ENCODE peak calls at places on chromosomes 1 and 21, in seven cellular contexts. B, I, O, X, L, A and D are unnamed samples.

GRCh38 chr1:199979071-199979470 is 48.4 kb upstream of the NR5A2 start:
- DNase-seq in B (no peak), I (no peak), O (no peak), X (no peak), L (no peak), A (no peak), D (no peak)

GRCh38 chr1:70916028-70916427 is 131.6 kb downstream of the PTGER3 start:
- DNase-seq in B (no peak), I (no peak), O (no peak), X (no peak), L (no peak), A (no peak), D (no peak)

GRCh38 chr21:42381347-42381984 is 14.4 kb downstream of the TMPRSS3 start:
- DNase-seq in B (no peak), I (no peak), O (peak; percentile 59), X (no peak), L (peak; percentile 69), A (no peak), D (peak; percentile 62)

GRCh38 chr1:145997156-145998023 is 1.0 kb upstream of the TXNIP start:
- DNase-seq in B (peak; percentile 42), I (no peak), O (no peak), X (no peak), L (peak; percentile 26), A (no peak), D (no peak)

GRCh38 chr21:45516071-45516670 is 26.1 kb downstream of the SLC19A1 start:
- DNase-seq in B (no peak), I (no peak), O (no peak), X (no peak), L (no peak), A (no peak), D (no peak)

GRCh38 chr21:35491114-35491513 is 442.0 kb upstream of the RUNX1 start:
- DNase-seq in B (no peak), I (no peak), O (no peak), X (no peak), L (no peak), A (no peak), D (no peak)

GRCh38 chr1:56502700-56503245 is 76.6 kb downstream of the PLPP3 start:
- DNase-seq in B (no peak), I (peak; percentile 62), O (no peak), X (no peak), L (peak; percentile 37), A (no peak), D (no peak)

GRCh38 chr1:210467440-210468040 is 138.8 kb downstream of the HHAT start:
- DNase-seq in B (peak; percentile 55), I (no peak), O (no peak), X (no peak), L (no peak), A (no peak), D (no peak)

GRCh38 chr1:155130272-155131006 is 2.8 kb downstream of the EFNA1 start:
- DNase-seq in B (no peak), I (peak; percentile 1), O (no peak), X (no peak), L (no peak), A (no peak), D (no peak)

GRCh38 chr1:91171906-91172305 is 150.1 kb upstream of the ZNF644 start:
- DNase-seq in B (no peak), I (no peak), O (no peak), X (no peak), L (no peak), A (no peak), D (no peak)

GRCh38 chr1:3070654-3071506 is 1.9 kb downstream of the PRDM16 start:
- DNase-seq in B (no peak), I (no peak), O (no peak), X (peak; percentile 73), L (no peak), A (no peak), D (no peak)

DNA sequence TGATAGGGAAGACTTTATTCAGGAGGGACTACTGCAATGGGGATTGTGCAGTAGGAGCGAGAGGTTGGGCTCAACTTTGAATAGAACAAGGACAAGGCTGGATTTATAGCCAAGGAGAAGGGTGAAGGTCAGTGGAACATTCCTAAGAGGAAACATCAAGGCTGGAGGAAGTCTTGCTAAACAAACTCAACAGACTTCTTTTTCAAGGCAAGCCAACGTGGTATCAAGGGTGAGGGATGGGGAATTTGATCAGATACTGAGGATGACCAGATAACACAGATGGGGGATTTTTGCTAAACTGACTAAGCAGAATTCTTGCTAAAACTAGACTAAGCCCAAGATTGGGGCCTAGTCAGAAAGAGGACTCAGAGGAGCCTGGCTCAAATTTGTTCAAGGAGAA is 107.3 kb downstream of the DUSP10 start:
- DNase-seq in B (no peak), I (no peak), O (no peak), X (no peak), L (no peak), A (no peak), D (no peak)
- TF ChIP-seq JUND in B (no peak), I (no peak), O (no peak), X (no peak), L (no peak), A (no peak), D (no peak)

GRCh38 chr1:186859995-186860394 is 31.2 kb downstream of the PLA2G4A start:
- DNase-seq in B (no peak), I (no peak), O (no peak), X (no peak), L (no peak), A (no peak), D (no peak)

GRCh38 chr1:186858923-186859322 is 30.2 kb downstream of the PLA2G4A start:
- DNase-seq in B (no peak), I (no peak), O (no peak), X (no peak), L (no peak), A (no peak), D (no peak)

GRCh38 chr1:186865861-186866260 is 37.1 kb downstream of the PLA2G4A start:
- DNase-seq in B (no peak), I (no peak), O (no peak), X (no peak), L (no peak), A (no peak), D (no peak)

GRCh38 chr1:186865253-186865652 is 36.5 kb downstream of the PLA2G4A start:
- DNase-seq in B (no peak), I (no peak), O (no peak), X (no peak), L (no peak), A (peak; percentile 25), D (no peak)

GRCh38 chr1:186864296-186864695 is 35.5 kb downstream of the PLA2G4A start:
- DNase-seq in B (no peak), I (no peak), O (no peak), X (no peak), L (no peak), A (no peak), D (no peak)
- TF ChIP-seq JUND in B (no peak), I (no peak), O (no peak), X (no peak), L (no peak), A (no peak), D (no peak)

DNA sequence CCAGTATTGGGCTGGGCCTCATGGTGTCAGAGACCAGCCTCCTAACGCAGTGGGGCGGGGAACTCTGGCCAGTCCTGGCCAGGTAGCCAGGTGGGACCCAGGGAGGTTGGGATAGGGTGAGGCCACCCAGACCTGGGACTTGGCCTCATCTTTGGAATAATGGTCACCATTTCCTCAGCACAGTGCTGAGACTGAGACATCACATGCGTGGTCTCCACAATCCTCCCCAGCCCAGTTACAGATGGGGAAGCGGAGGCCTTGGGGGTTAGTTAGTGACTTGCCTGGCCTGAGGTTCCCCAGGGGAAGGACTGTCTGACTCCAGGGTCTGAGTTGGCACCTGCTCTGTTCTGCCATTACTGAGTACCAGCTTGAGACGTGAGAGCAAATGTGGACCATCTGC is 77.9 kb upstream of the CASZ1 start:
- DNase-seq in B (no peak), I (no peak), O (no peak), X (no peak), L (no peak), A (no peak), D (no peak)
- TF ChIP-seq JUND in B (no peak), I (no peak), O (no peak), X (no peak), L (no peak), A (no peak), D (no peak)

GRCh38 chr1:229218612-229219025 is 52.3 kb upstream of the RAB4A start:
- DNase-seq in B (no peak), I (no peak), O (no peak), X (no peak), L (no peak), A (no peak), D (no peak)

GRCh38 chr1:229220163-229220846 is 50.6 kb upstream of the RAB4A start:
- DNase-seq in B (no peak), I (no peak), O (no peak), X (no peak), L (no peak), A (no peak), D (no peak)

GRCh38 chr1:229213797-229214196 is 57.1 kb upstream of the RAB4A start:
- DNase-seq in B (no peak), I (no peak), O (no peak), X (no peak), L (no peak), A (no peak), D (no peak)

GRCh38 chr1:229221106-229222019 is 49.5 kb upstream of the RAB4A start:
- DNase-seq in B (peak; percentile 30), I (no peak), O (no peak), X (peak; percentile 34), L (peak; percentile 98), A (no peak), D (no peak)

DNA sequence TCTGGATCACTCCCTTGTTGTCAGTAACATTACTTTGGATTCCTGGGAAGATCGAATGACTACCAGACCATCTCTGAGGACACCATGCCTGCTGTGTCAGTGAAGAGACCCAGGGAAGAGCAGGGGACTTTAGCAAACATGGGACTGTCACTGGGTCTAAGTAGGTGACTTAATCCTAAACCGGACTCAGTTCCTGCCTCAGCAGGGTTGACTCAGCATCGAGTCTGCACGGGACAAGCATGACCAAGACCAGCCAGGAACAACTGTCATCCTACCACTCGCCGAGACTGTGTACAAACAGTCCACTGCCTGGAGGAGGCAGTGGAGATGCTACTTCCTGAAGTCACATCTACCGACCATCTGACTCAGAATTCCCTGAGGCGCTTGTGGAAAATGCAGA is 53.2 kb upstream of the RAB4A start:
- DNase-seq in B (no peak), I (no peak), O (peak; percentile 70), X (no peak), L (peak; percentile 44), A (no peak), D (no peak)
- TF ChIP-seq JUND in B (no peak), I (peak; percentile 24), O (peak; percentile 20), X (no peak), L (no peak), A (no peak), D (no peak)

GRCh38 chr1:173864179-173864867 is 3.5 kb downstream of the GAS5 start:
- DNase-seq in B (no peak), I (no peak), O (no peak), X (no peak), L (no peak), A (no peak), D (no peak)

GRCh38 chr1:173860065-173860464 is 7.7 kb downstream of the GAS5 start:
- DNase-seq in B (no peak), I (no peak), O (no peak), X (no peak), L (no peak), A (no peak), D (no peak)

GRCh38 chr1:173861731-173862145 is 6.1 kb downstream of the GAS5 start:
- DNase-seq in B (no peak), I (no peak), O (no peak), X (peak; percentile 54), L (no peak), A (no peak), D (peak; percentile 42)

GRCh38 chr1:173863224-173864151 is 4.3 kb downstream of the GAS5 start:
- DNase-seq in B (no peak), I (no peak), O (no peak), X (no peak), L (no peak), A (no peak), D (no peak)

GRCh38 chr1:173862769-173863223 is 5.0 kb downstream of the GAS5 start:
- DNase-seq in B (no peak), I (peak; percentile 29), O (no peak), X (no peak), L (no peak), A (no peak), D (peak; percentile 41)
- TF ChIP-seq JUND in B (no peak), I (no peak), O (no peak), X (no peak), L (no peak), A (no peak), D (peak; percentile 34)